ENCODE peak calls at places on chromosomes 4 and X, in five cellular contexts. One of them, this sample, is unnamed.

GRCh38 chr4:148007303-148007702 is 275.4 kb downstream of the ARHGAP10 start:
- DNase-seq in right atrium auricular region: no peak
- DNase-seq in SK-N-SH: no peak
- DNase-seq in natural killer cell: no peak
- DNase-seq in HFFc6: peak; percentile 98
- DNase-seq in this sample: no peak

GRCh38 chr4:39096847-39097246 is 34.8 kb downstream of the KLHL5 start:
- DNase-seq in right atrium auricular region: no peak
- DNase-seq in natural killer cell: no peak
- DNase-seq in SK-N-SH: no peak
- DNase-seq in HFFc6: no peak
- DNase-seq in this sample: no peak

GRCh38 chrX:54551801-54552200 is 21.8 kb downstream of the GNL3L start:
- DNase-seq in right atrium auricular region: peak; percentile 28
- DNase-seq in natural killer cell: no peak
- DNase-seq in HFFc6: no peak
- DNase-seq in SK-N-SH: no peak
- DNase-seq in this sample: no peak

GRCh38 chr4:53537606-53538005 is 53.7 kb downstream of the LNX1 start:
- DNase-seq in SK-N-SH: no peak
- DNase-seq in natural killer cell: no peak
- DNase-seq in right atrium auricular region: no peak
- DNase-seq in HFFc6: no peak
- DNase-seq in this sample: no peak

GRCh38 chrX:129115104-129115503 is 408.2 kb downstream of the SMARCA1 start:
- DNase-seq in HFFc6: no peak
- DNase-seq in right atrium auricular region: no peak
- DNase-seq in SK-N-SH: peak; percentile 47
- DNase-seq in natural killer cell: no peak
- DNase-seq in this sample: no peak

GRCh38 chr4:150582881-150583286 is 933 bp downstream of the MAB21L2 start:
- DNase-seq in HFFc6: no peak
- DNase-seq in right atrium auricular region: no peak
- DNase-seq in SK-N-SH: peak; percentile 48
- DNase-seq in natural killer cell: no peak
- DNase-seq in this sample: no peak

GRCh38 chr4:36053931-36054330 is 190.4 kb downstream of the ARAP2 start:
- DNase-seq in right atrium auricular region: no peak
- DNase-seq in SK-N-SH: no peak
- DNase-seq in natural killer cell: no peak
- DNase-seq in HFFc6: no peak
- DNase-seq in this sample: no peak

GRCh38 chr4:86791126-86791525 is 58.1 kb downstream of the SLC10A6 start:
- DNase-seq in SK-N-SH: no peak
- DNase-seq in right atrium auricular region: no peak
- DNase-seq in natural killer cell: no peak
- DNase-seq in HFFc6: no peak
- DNase-seq in this sample: no peak

GRCh38 chrX:65610040-65610439 is 57.4 kb upstream of the MSN start:
- DNase-seq in SK-N-SH: no peak
- DNase-seq in natural killer cell: no peak
- DNase-seq in right atrium auricular region: no peak
- DNase-seq in HFFc6: no peak
- DNase-seq in this sample: no peak

GRCh38 chrX:155086202-155086840 is 15.0 kb downstream of the BRCC3 start:
- DNase-seq in right atrium auricular region: no peak
- DNase-seq in HFFc6: no peak
- DNase-seq in natural killer cell: peak; percentile 17
- DNase-seq in SK-N-SH: peak; percentile 50
- DNase-seq in this sample: no peak

GRCh38 chr4:10015140-10015753 is 6.0 kb downstream of the SLC2A9 start:
- DNase-seq in natural killer cell: no peak
- DNase-seq in right atrium auricular region: no peak
- DNase-seq in SK-N-SH: peak; percentile 61
- DNase-seq in HFFc6: peak; percentile 27
- DNase-seq in this sample: no peak

GRCh38 chrX:122591546-122591945 is 592.5 kb upstream of the GRIA3 start:
- DNase-seq in SK-N-SH: no peak
- DNase-seq in right atrium auricular region: no peak
- DNase-seq in natural killer cell: no peak
- DNase-seq in HFFc6: no peak
- DNase-seq in this sample: no peak

GRCh38 chr4:172573899-172574298 is 594.7 kb upstream of the GALNT7 start:
- DNase-seq in natural killer cell: no peak
- DNase-seq in SK-N-SH: no peak
- DNase-seq in HFFc6: no peak
- DNase-seq in right atrium auricular region: no peak
- DNase-seq in this sample: no peak

GRCh38 chr4:63348735-63349673 is 1060.2 kb downstream of the TECRL start:
- DNase-seq in SK-N-SH: peak; percentile 10
- DNase-seq in right atrium auricular region: no peak
- DNase-seq in natural killer cell: no peak
- DNase-seq in HFFc6: no peak
- DNase-seq in this sample: peak; percentile 65

GRCh38 chr4:13540446-13541175 is 3.7 kb downstream of the NKX3-2 start:
- DNase-seq in natural killer cell: no peak
- DNase-seq in HFFc6: no peak
- DNase-seq in right atrium auricular region: no peak
- DNase-seq in SK-N-SH: peak; percentile 28
- DNase-seq in this sample: no peak

GRCh38 chr4:52957220-52957686 is 95.1 kb downstream of the RASL11B start:
- DNase-seq in right atrium auricular region: no peak
- DNase-seq in HFFc6: no peak
- DNase-seq in natural killer cell: no peak
- DNase-seq in SK-N-SH: peak; percentile 40
- DNase-seq in this sample: no peak

GRCh38 chr4:169207436-169208089 is 63.2 kb downstream of the SH3RF1 start:
- DNase-seq in natural killer cell: no peak
- DNase-seq in SK-N-SH: no peak
- DNase-seq in right atrium auricular region: no peak
- DNase-seq in HFFc6: no peak
- DNase-seq in this sample: no peak

GRCh38 chr4:95268819-95269565 is 279.8 kb downstream of the UNC5C start:
- DNase-seq in HFFc6: no peak
- DNase-seq in natural killer cell: no peak
- DNase-seq in SK-N-SH: no peak
- DNase-seq in right atrium auricular region: no peak
- DNase-seq in this sample: no peak

GRCh38 chrX:67724359-67725110 is 180.7 kb downstream of the AR start:
- DNase-seq in SK-N-SH: no peak
- DNase-seq in HFFc6: no peak
- DNase-seq in natural killer cell: no peak
- DNase-seq in right atrium auricular region: no peak
- DNase-seq in this sample: no peak

GRCh38 chr4:137572647-137573046 is 40.4 kb upstream of the PCDH18 start:
- DNase-seq in natural killer cell: no peak
- DNase-seq in SK-N-SH: no peak
- DNase-seq in right atrium auricular region: no peak
- DNase-seq in HFFc6: no peak
- DNase-seq in this sample: no peak

GRCh38 chr4:36000941-36001557 is 243.3 kb downstream of the ARAP2 start:
- DNase-seq in natural killer cell: no peak
- DNase-seq in right atrium auricular region: no peak
- DNase-seq in SK-N-SH: no peak
- DNase-seq in HFFc6: no peak
- DNase-seq in this sample: no peak

GRCh38 chr4:151692821-151693504 is 67.8 kb downstream of the GATB start:
- DNase-seq in SK-N-SH: no peak
- DNase-seq in right atrium auricular region: no peak
- DNase-seq in natural killer cell: no peak
- DNase-seq in HFFc6: no peak
- DNase-seq in this sample: no peak

GRCh38 chrX:23952401-23952800 is 44.6 kb downstream of the CXorf58 start:
- DNase-seq in SK-N-SH: no peak
- DNase-seq in right atrium auricular region: no peak
- DNase-seq in natural killer cell: no peak
- DNase-seq in HFFc6: no peak
- DNase-seq in this sample: no peak

GRCh38 chr4:111136438-111136837 is 513.6 kb upstream of the PITX2 start:
- DNase-seq in natural killer cell: no peak
- DNase-seq in SK-N-SH: no peak
- DNase-seq in right atrium auricular region: no peak
- DNase-seq in HFFc6: peak; percentile 69
- DNase-seq in this sample: no peak

GRCh38 chrX:144896323-144896722 is 351.0 kb upstream of the SPANXN1 start:
- DNase-seq in natural killer cell: no peak
- DNase-seq in HFFc6: no peak
- DNase-seq in right atrium auricular region: no peak
- DNase-seq in SK-N-SH: peak; percentile 2
- DNase-seq in this sample: no peak

GRCh38 chr4:825063-825968 is 613 bp downstream of the CPLX1 start:
- DNase-seq in natural killer cell: peak; percentile 49
- DNase-seq in SK-N-SH: no peak
- DNase-seq in right atrium auricular region: no peak
- DNase-seq in HFFc6: no peak
- DNase-seq in this sample: no peak

GRCh38 chrX:10041383-10041782 is 74.2 kb downstream of the CLDN34 start:
- DNase-seq in HFFc6: no peak
- DNase-seq in SK-N-SH: no peak
- DNase-seq in right atrium auricular region: no peak
- DNase-seq in natural killer cell: no peak
- DNase-seq in this sample: peak; percentile 6

GRCh38 chrX:18895157-18895952 is 88.6 kb downstream of the PHKA2 start:
- DNase-seq in natural killer cell: no peak
- DNase-seq in right atrium auricular region: no peak
- DNase-seq in SK-N-SH: peak; percentile 49
- DNase-seq in HFFc6: peak; percentile 11
- DNase-seq in this sample: no peak
- TF ChIP-seq CTCF in natural killer cell: no peak
- TF ChIP-seq CTCF in right atrium auricular region: peak; percentile 41
- TF ChIP-seq CTCF in SK-N-SH: no peak
- TF ChIP-seq CTCF in HFFc6: peak; percentile 34
- TF ChIP-seq CTCF in this sample: no peak

GRCh38 chr4:152708806-152709205 is 29.0 kb upstream of the TMEM154 start:
- DNase-seq in natural killer cell: no peak
- DNase-seq in HFFc6: no peak
- DNase-seq in right atrium auricular region: no peak
- DNase-seq in SK-N-SH: no peak
- DNase-seq in this sample: no peak

GRCh38 chr4:152707632-152708031 is 27.8 kb upstream of the TMEM154 start:
- DNase-seq in SK-N-SH: no peak
- DNase-seq in right atrium auricular region: no peak
- DNase-seq in natural killer cell: no peak
- DNase-seq in HFFc6: no peak
- DNase-seq in this sample: no peak

GRCh38 chr4:152708361-152708760 is 28.6 kb upstream of the TMEM154 start:
- DNase-seq in right atrium auricular region: no peak
- DNase-seq in SK-N-SH: no peak
- DNase-seq in natural killer cell: no peak
- DNase-seq in HFFc6: no peak
- DNase-seq in this sample: no peak

GRCh38 chr4:152704788-152705187 is 25.0 kb upstream of the TMEM154 start:
- DNase-seq in right atrium auricular region: no peak
- DNase-seq in natural killer cell: no peak
- DNase-seq in HFFc6: no peak
- DNase-seq in SK-N-SH: no peak
- DNase-seq in this sample: no peak

DNA sequence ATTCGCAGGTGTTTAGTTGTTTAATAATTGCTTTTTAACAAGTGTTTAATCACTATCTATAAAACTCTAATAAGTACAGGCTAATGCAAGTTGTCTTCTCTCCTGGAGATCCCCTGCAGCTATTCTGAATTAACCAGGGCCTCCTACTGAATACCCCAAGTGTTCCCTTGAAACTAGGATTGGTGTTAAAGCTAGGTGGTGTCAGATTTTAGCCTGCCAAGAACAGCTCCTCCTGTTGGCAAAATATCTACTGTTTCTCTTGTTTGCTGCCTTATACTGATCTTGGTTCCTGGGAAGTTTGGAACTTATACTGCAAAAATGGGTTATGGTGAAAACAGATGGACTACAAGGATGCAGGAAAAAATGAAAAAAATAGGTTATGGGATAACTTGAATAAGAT is 26.1 kb upstream of the TMEM154 start:
- DNase-seq in HFFc6: no peak
- DNase-seq in SK-N-SH: no peak
- DNase-seq in right atrium auricular region: no peak
- DNase-seq in natural killer cell: no peak
- DNase-seq in this sample: no peak
- TF ChIP-seq CTCF in HFFc6: peak; percentile 23
- TF ChIP-seq CTCF in SK-N-SH: peak; percentile 10
- TF ChIP-seq CTCF in right atrium auricular region: no peak
- TF ChIP-seq CTCF in natural killer cell: no peak
- TF ChIP-seq CTCF in this sample: no peak

GRCh38 chrX:31663172-31663571 is 591.3 kb upstream of the FTHL17 start:
- DNase-seq in HFFc6: no peak
- DNase-seq in right atrium auricular region: no peak
- DNase-seq in SK-N-SH: no peak
- DNase-seq in natural killer cell: no peak
- DNase-seq in this sample: no peak

GRCh38 chrX:31661280-31661679 is 589.4 kb upstream of the FTHL17 start:
- DNase-seq in HFFc6: no peak
- DNase-seq in SK-N-SH: no peak
- DNase-seq in right atrium auricular region: no peak
- DNase-seq in natural killer cell: no peak
- DNase-seq in this sample: no peak

GRCh38 chrX:31653395-31653794 is 581.6 kb upstream of the FTHL17 start:
- DNase-seq in SK-N-SH: no peak
- DNase-seq in natural killer cell: no peak
- DNase-seq in right atrium auricular region: no peak
- DNase-seq in HFFc6: no peak
- DNase-seq in this sample: no peak

GRCh38 chrX:31656013-31656412 is 584.2 kb upstream of the FTHL17 start:
- DNase-seq in natural killer cell: no peak
- DNase-seq in right atrium auricular region: no peak
- DNase-seq in HFFc6: peak; percentile 34
- DNase-seq in SK-N-SH: no peak
- DNase-seq in this sample: no peak

GRCh38 chrX:31658360-31658759 is 586.5 kb upstream of the FTHL17 start:
- DNase-seq in HFFc6: peak; percentile 11
- DNase-seq in right atrium auricular region: no peak
- DNase-seq in natural killer cell: no peak
- DNase-seq in SK-N-SH: peak; percentile 6
- DNase-seq in this sample: no peak
- TF ChIP-seq CTCF in HFFc6: peak; percentile 76
- TF ChIP-seq CTCF in right atrium auricular region: peak; percentile 33
- TF ChIP-seq CTCF in natural killer cell: no peak
- TF ChIP-seq CTCF in SK-N-SH: peak; percentile 83
- TF ChIP-seq CTCF in this sample: peak; percentile 78

DNA sequence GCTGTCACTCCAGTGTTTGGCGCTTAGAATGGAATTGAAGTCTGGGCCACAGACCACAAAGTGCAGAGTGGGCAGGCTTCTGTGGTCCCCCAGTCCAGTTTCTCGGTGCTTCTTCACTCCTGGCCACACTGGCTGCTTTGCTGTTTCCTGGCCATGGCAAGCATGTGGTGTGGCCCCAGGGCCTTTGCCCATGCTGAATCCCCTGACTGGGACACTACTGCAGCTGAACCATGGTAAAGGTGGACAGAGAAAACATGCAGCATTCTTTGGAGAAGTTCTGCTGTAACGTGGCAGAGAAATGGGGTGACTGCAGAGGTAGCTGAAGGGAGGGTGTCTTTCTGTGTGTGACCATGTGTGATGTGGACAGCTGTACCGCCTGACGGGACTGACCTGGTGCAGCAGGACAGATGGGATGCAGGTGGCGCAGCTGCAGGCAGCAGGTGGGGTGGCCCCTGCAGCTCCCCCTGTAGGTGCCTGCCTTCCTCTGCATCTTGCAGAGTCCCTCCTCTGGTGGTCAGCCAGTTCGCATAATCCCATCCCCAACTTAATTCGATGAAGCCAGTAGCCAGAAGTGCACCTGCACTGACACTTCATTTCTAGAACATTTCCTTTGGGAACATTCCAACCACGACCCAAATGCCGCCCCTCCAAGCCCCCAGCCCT is 13.2 kb upstream of the S100P start:
- DNase-seq in right atrium auricular region: no peak
- DNase-seq in natural killer cell: no peak
- DNase-seq in SK-N-SH: peak; percentile 52
- DNase-seq in HFFc6: no peak
- DNase-seq in this sample: no peak
- TF ChIP-seq CTCF in right atrium auricular region: no peak
- TF ChIP-seq CTCF in natural killer cell: no peak
- TF ChIP-seq CTCF in SK-N-SH: no peak
- TF ChIP-seq CTCF in HFFc6: no peak
- TF ChIP-seq CTCF in this sample: peak; percentile 34